ENCODE peak calls at places on chromosomes 12 and 14, in ten cellular contexts. A is epithelial cell of proximal tubule; I is RWPE1; C is body of pancreas; Z is endothelial cell of umbilical vein; T is small intestine; Y is mucosa of descending colon; V is fibroblast of lung; O is B cell; Q is CD4-positive, alpha-beta memory T cell. N is an unnamed sample.

GRCh38 chr12:71521125-71521524 is 81.5 kb downstream of the LGR5 start:
- DNase-seq in O (no peak), Z (no peak), A (no peak), Y (no peak), I (no peak), Q (no peak), C (no peak), T (no peak), V (no peak), N (no peak)

GRCh38 chr14:50520947-50521815 is 11.2 kb downstream of the MAP4K5 start:
- DNase-seq in V (peak), Y (no peak), Z (peak), A (no peak), T (peak), Q (no peak), O (no peak), C (peak), I (peak), N (no peak)

GRCh38 chr14:97446087-97446486 is 648.9 kb downstream of the VRK1 start:
- DNase-seq in A (no peak), I (no peak), Z (no peak), Y (no peak), C (no peak), T (no peak), Q (no peak), V (no peak), O (no peak), N (no peak)

GRCh38 chr14:76136476-76137160 is 15.1 kb upstream of the GPATCH2L start:
- DNase-seq in T (no peak), V (no peak), C (no peak), A (no peak), Q (no peak), I (no peak), O (no peak), Z (no peak), Y (no peak), N (no peak)

GRCh38 chr12:75690556-75690955 is 179.1 kb upstream of the KRR1 start:
- DNase-seq in Z (no peak), Q (no peak), I (peak), T (no peak), A (no peak), Y (no peak), O (no peak), C (no peak), V (peak), N (no peak)

GRCh38 chr12:122079038-122079531 is 529 bp downstream of the MLXIP start:
- DNase-seq in Q (no peak), V (no peak), Y (peak), T (no peak), A (no peak), Z (peak), I (no peak), C (peak), O (no peak), N (peak)

GRCh38 chr14:68968721-68969120 is 10.4 kb downstream of the ACTN1 start:
- DNase-seq in O (no peak), V (no peak), Q (no peak), Z (no peak), T (no peak), C (no peak), A (no peak), Y (no peak), I (no peak), N (no peak)

GRCh38 chr12:9039397-9039977 is 50.1 kb downstream of the KLRG1 start:
- DNase-seq in Z (peak), V (peak), T (peak), C (no peak), O (peak), I (peak), A (no peak), Y (no peak), Q (peak), N (no peak)

GRCh38 chr14:30214456-30215090 is 286.9 kb upstream of the PRKD1 start:
- DNase-seq in C (peak), V (peak), T (peak), A (no peak), O (no peak), I (peak), Q (no peak), Z (peak), Y (no peak), N (no peak)

GRCh38 chr14:51457858-51458562 is 193.7 kb upstream of the FRMD6 start:
- DNase-seq in Y (no peak), Z (no peak), T (no peak), O (no peak), C (no peak), Q (no peak), A (no peak), V (no peak), I (no peak), N (no peak)

GRCh38 chr14:49984419-49984818 is 91.5 kb downstream of the ARF6 start:
- DNase-seq in Z (no peak), V (peak), I (no peak), A (no peak), Y (no peak), C (no peak), O (no peak), Q (no peak), T (no peak), N (no peak)

GRCh38 chr14:19911114-19911513 is 9.3 kb upstream of the OR4K5 start:
- DNase-seq in A (no peak), O (no peak), I (no peak), Y (no peak), T (no peak), Q (no peak), Z (no peak), C (no peak), V (no peak), N (no peak)

GRCh38 chr12:72277415-72277814 is 5.2 kb downstream of the TRHDE start:
- DNase-seq in T (no peak), Y (no peak), Q (no peak), C (no peak), Z (no peak), A (no peak), I (no peak), O (no peak), V (peak), N (no peak)

GRCh38 chr14:93142854-93143652 is 27.3 kb upstream of the ITPK1 start:
- DNase-seq in Y (peak), Q (no peak), O (no peak), Z (no peak), A (no peak), C (no peak), T (no peak), I (no peak), V (no peak), N (no peak)

N was measured in left colon.